ENCODE peak calls at places on chromosomes 13 and 19, in ten cellular contexts. L, V, O, Z, E, R, F, J, A and U are unnamed samples.

GRCh38 chr13:40313269-40314200 is 352.9 kb downstream of the FOXO1 start:
- DNase-seq in R (no peak), L (no peak), E (peak; percentile 91), F (no peak), J (no peak), Z (peak; percentile 4), V (no peak), A (no peak), O (no peak), U (no peak)

GRCh38 chr19:12668937-12669271 is 2.3 kb downstream of the WDR83 start:
- DNase-seq in F (peak; percentile 79), L (no peak), R (peak; percentile 75), Z (peak; percentile 34), A (peak; percentile 67), O (peak; percentile 78), V (peak; percentile 46), E (no peak), J (peak; percentile 28), U (peak; percentile 83)

GRCh38 chr19:42076375-42076944 is 494 bp downstream of the ZNF574 start:
- DNase-seq in J (no peak), R (no peak), Z (no peak), V (no peak), F (peak; percentile 36), A (no peak), E (no peak), O (no peak), L (no peak), U (no peak)

GRCh38 chr13:59527500-59527899 is 636.2 kb downstream of the DIAPH3 start:
- DNase-seq in J (no peak), R (no peak), V (no peak), E (no peak), L (no peak), F (no peak), Z (no peak), O (no peak), A (no peak), U (no peak)

GRCh38 chr13:106525865-106526264 is 9.6 kb downstream of the EFNB2 start:
- DNase-seq in R (no peak), F (no peak), E (no peak), O (no peak), A (no peak), L (no peak), Z (no peak), J (no peak), V (no peak), U (no peak)

GRCh38 chr19:49555600-49556411 is 24.6 kb downstream of the NOSIP start:
- DNase-seq in Z (no peak), R (peak; percentile 68), A (peak; percentile 63), V (peak; percentile 75), E (no peak), O (peak; percentile 85), L (no peak), F (peak; percentile 82), J (no peak), U (peak; percentile 29)

GRCh38 chr19:15072930-15073647 is 8.9 kb upstream of the OR1I1 start:
- DNase-seq in F (no peak), Z (no peak), V (no peak), E (no peak), A (no peak), L (no peak), O (no peak), J (peak; percentile 54), R (no peak), U (no peak)

GRCh38 chr19:46713781-46714522 is 3.0 kb downstream of the PRKD2 start:
- DNase-seq in J (peak; percentile 98), V (peak; percentile 66), L (peak; percentile 86), O (peak; percentile 96), F (peak; percentile 71), Z (peak; percentile 65), R (peak; percentile 81), A (peak; percentile 87), E (peak; percentile 74), U (peak; percentile 60)

GRCh38 chr19:3784607-3785463 is 1.3 kb downstream of the MATK start:
- DNase-seq in F (no peak), V (no peak), Z (no peak), A (peak; percentile 49), E (no peak), J (no peak), L (no peak), R (no peak), O (peak; percentile 48), U (no peak)

GRCh38 chr13:39023316-39023715 is 14.6 kb downstream of the PROSER1 start:
- DNase-seq in F (no peak), Z (no peak), V (no peak), E (no peak), A (no peak), L (no peak), O (no peak), J (no peak), R (no peak), U (peak; percentile 66)

GRCh38 chr13:24709186-24709913 is 29.1 kb downstream of the ATP12A start:
- DNase-seq in A (peak; percentile 41), E (no peak), J (no peak), O (no peak), F (peak; percentile 42), Z (no peak), L (no peak), V (peak; percentile 36), R (peak; percentile 39), U (no peak)

GRCh38 chr13:82739881-82740280 is 1142.4 kb downstream of the SLITRK1 start:
- DNase-seq in R (no peak), O (no peak), E (no peak), J (no peak), A (no peak), F (no peak), L (no peak), Z (no peak), V (no peak), U (no peak)

GRCh38 chr13:97131447-97131846 is 90.7 kb upstream of the MBNL2 start:
- DNase-seq in L (no peak), E (no peak), O (no peak), V (no peak), J (no peak), F (no peak), R (no peak), A (no peak), Z (no peak), U (no peak)

GRCh38 chr19:37954421-37954874 is 47.4 kb downstream of the SIPA1L3 start:
- DNase-seq in R (no peak), V (no peak), J (no peak), F (no peak), E (no peak), Z (no peak), A (no peak), O (no peak), L (no peak), U (no peak)

GRCh38 chr19:2478324-2478755 is 2.4 kb downstream of the GADD45B start:
- DNase-seq in F (peak; percentile 49), R (peak; percentile 47), L (peak; percentile 31), O (no peak), E (no peak), V (peak; percentile 30), J (peak; percentile 68), Z (no peak), A (no peak), U (peak; percentile 89)

GRCh38 chr19:4687396-4687795 is 17.3 kb upstream of the MYDGF start:
- DNase-seq in E (no peak), V (no peak), R (no peak), J (no peak), O (no peak), L (no peak), Z (no peak), F (no peak), A (no peak), U (no peak)

GRCh38 chr13:39784347-39784746 is 128.9 kb downstream of the COG6 start:
- DNase-seq in A (no peak), V (no peak), E (peak; percentile 57), R (no peak), O (no peak), Z (no peak), L (no peak), J (no peak), F (no peak), U (peak; percentile 18)

GRCh38 chr13:23794267-23795161 is 94.7 kb downstream of the MIPEP start:
- DNase-seq in V (no peak), R (no peak), L (peak; percentile 60), F (no peak), A (no peak), Z (no peak), J (no peak), E (peak; percentile 44), O (peak; percentile 30), U (peak; percentile 71)

GRCh38 chr19:47156861-47157454 is 26.3 kb downstream of the SAE1 start:
- DNase-seq in F (no peak), Z (no peak), O (no peak), A (no peak), R (no peak), J (no peak), L (no peak), V (no peak), E (no peak), U (peak; percentile 81)

GRCh38 chr19:1862424-1863307 is 713 bp downstream of the KLF16 start:
- DNase-seq in F (peak; percentile 54), V (no peak), L (no peak), E (no peak), A (peak; percentile 94), Z (no peak), J (peak; percentile 53), O (peak; percentile 82), R (peak; percentile 59), U (no peak)

GRCh38 chr13:38202730-38203129 is 146.9 kb upstream of the UFM1 start:
- DNase-seq in L (no peak), R (no peak), A (no peak), J (no peak), V (no peak), Z (no peak), F (no peak), O (peak; percentile 25), E (no peak), U (peak; percentile 6)

GRCh38 chr13:49220856-49221614 is 897 bp downstream of the MLNR start:
- DNase-seq in L (no peak), E (no peak), F (no peak), J (no peak), Z (no peak), O (peak; percentile 53), V (no peak), A (peak; percentile 52), R (no peak), U (no peak)

GRCh38 chr13:44854264-44855060 is 134.8 kb downstream of the NUFIP1 start:
- DNase-seq in V (no peak), J (no peak), L (no peak), Z (no peak), F (no peak), E (no peak), O (no peak), A (no peak), R (no peak), U (no peak)

GRCh38 chr13:98020271-98020670 is 66.8 kb downstream of the IPO5 start:
- DNase-seq in O (no peak), A (no peak), E (no peak), V (no peak), R (no peak), F (no peak), J (no peak), L (no peak), Z (no peak), U (no peak)

GRCh38 chr19:10419200-10419645 is 1.1 kb upstream of the PDE4A start:
- DNase-seq in E (no peak), J (no peak), F (no peak), R (no peak), Z (peak; percentile 61), A (no peak), O (peak; percentile 28), V (no peak), L (no peak), U (no peak)

GRCh38 chr19:7731615-7732014 is 295 bp downstream of the CLEC4G start:
- DNase-seq in V (no peak), Z (no peak), O (no peak), A (no peak), R (no peak), F (no peak), E (no peak), L (no peak), J (no peak), U (no peak)

GRCh38 chr13:95335667-95336066 is 34.4 kb upstream of the ABCC4 start:
- DNase-seq in O (no peak), Z (no peak), F (no peak), R (no peak), V (no peak), A (no peak), E (no peak), J (no peak), L (peak; percentile 7), U (no peak)

GRCh38 chr13:104943331-104943730 is 1592.1 kb downstream of the EFNB2 start:
- DNase-seq in V (no peak), O (no peak), A (no peak), Z (no peak), J (no peak), F (no peak), L (no peak), R (no peak), E (no peak), U (no peak)